ENCODE peak calls at places on chromosome 15, in eight cellular contexts. One of them, this sample, is unnamed.

GRCh38 chr15:81293728-81294500 is 30.0 kb downstream of the STARD5 start:
- DNase-seq in transverse colon: peak
- DNase-seq in stomach: peak
- DNase-seq in breast epithelium: no peak
- DNase-seq in upper lobe of left lung: no peak
- DNase-seq in Panc1: no peak
- DNase-seq in GM23338: no peak
- DNase-seq in GM12878: peak
- DNase-seq in this sample: peak

GRCh38 chr15:79724312-79724711 is 172.5 kb downstream of the MTHFS start:
- DNase-seq in upper lobe of left lung: no peak
- DNase-seq in breast epithelium: no peak
- DNase-seq in GM23338: no peak
- DNase-seq in GM12878: no peak
- DNase-seq in transverse colon: no peak
- DNase-seq in Panc1: no peak
- DNase-seq in stomach: no peak
- DNase-seq in this sample: no peak

GRCh38 chr15:93882133-93882532 is 349.2 kb upstream of the MCTP2 start:
- DNase-seq in Panc1: no peak
- DNase-seq in GM23338: no peak
- DNase-seq in GM12878: no peak
- DNase-seq in transverse colon: no peak
- DNase-seq in upper lobe of left lung: no peak
- DNase-seq in stomach: no peak
- DNase-seq in breast epithelium: no peak
- DNase-seq in this sample: no peak

GRCh38 chr15:37900286-37901221 is 33.9 kb upstream of the TMCO5A start:
- DNase-seq in GM23338: no peak
- DNase-seq in stomach: no peak
- DNase-seq in upper lobe of left lung: no peak
- DNase-seq in transverse colon: no peak
- DNase-seq in Panc1: no peak
- DNase-seq in GM12878: no peak
- DNase-seq in breast epithelium: no peak
- DNase-seq in this sample: no peak

GRCh38 chr15:89206908-89207331 is 14.5 kb downstream of the RLBP1 start:
- DNase-seq in GM23338: peak
- DNase-seq in transverse colon: peak
- DNase-seq in Panc1: peak
- DNase-seq in GM12878: no peak
- DNase-seq in upper lobe of left lung: peak
- DNase-seq in stomach: peak
- DNase-seq in breast epithelium: peak
- DNase-seq in this sample: peak

GRCh38 chr15:79208179-79208578 is 74.3 kb upstream of the ANKRD34C start:
- DNase-seq in breast epithelium: no peak
- DNase-seq in transverse colon: no peak
- DNase-seq in stomach: no peak
- DNase-seq in Panc1: no peak
- DNase-seq in GM23338: no peak
- DNase-seq in upper lobe of left lung: no peak
- DNase-seq in GM12878: no peak
- DNase-seq in this sample: no peak

GRCh38 chr15:89356634-89357298 is 22.1 kb upstream of the POLG start:
- DNase-seq in GM23338: peak
- DNase-seq in GM12878: no peak
- DNase-seq in transverse colon: no peak
- DNase-seq in upper lobe of left lung: no peak
- DNase-seq in stomach: no peak
- DNase-seq in breast epithelium: no peak
- DNase-seq in Panc1: no peak
- DNase-seq in this sample: no peak

GRCh38 chr15:58918239-58918638 is 15.2 kb downstream of the SLTM start:
- DNase-seq in transverse colon: no peak
- DNase-seq in Panc1: no peak
- DNase-seq in GM12878: no peak
- DNase-seq in stomach: no peak
- DNase-seq in breast epithelium: no peak
- DNase-seq in upper lobe of left lung: no peak
- DNase-seq in GM23338: no peak
- DNase-seq in this sample: no peak

GRCh38 chr15:72907733-72908132 is 124.2 kb upstream of the ADPGK start:
- DNase-seq in Panc1: no peak
- DNase-seq in transverse colon: no peak
- DNase-seq in stomach: no peak
- DNase-seq in GM23338: no peak
- DNase-seq in upper lobe of left lung: no peak
- DNase-seq in breast epithelium: no peak
- DNase-seq in GM12878: no peak
- DNase-seq in this sample: no peak

GRCh38 chr15:40424483-40425115 is 16.2 kb upstream of the BAHD1 start:
- DNase-seq in GM12878: no peak
- DNase-seq in transverse colon: no peak
- DNase-seq in upper lobe of left lung: no peak
- DNase-seq in stomach: no peak
- DNase-seq in breast epithelium: no peak
- DNase-seq in Panc1: no peak
- DNase-seq in GM23338: no peak
- DNase-seq in this sample: no peak

GRCh38 chr15:48657891-48658591 is 12.5 kb upstream of the FBN1 start:
- DNase-seq in upper lobe of left lung: no peak
- DNase-seq in GM12878: no peak
- DNase-seq in transverse colon: no peak
- DNase-seq in Panc1: no peak
- DNase-seq in stomach: no peak
- DNase-seq in breast epithelium: no peak
- DNase-seq in GM23338: no peak
- DNase-seq in this sample: no peak

GRCh38 chr15:47184405-47185221 is 532.7 kb upstream of the SEMA6D start:
- DNase-seq in stomach: no peak
- DNase-seq in Panc1: no peak
- DNase-seq in transverse colon: no peak
- DNase-seq in breast epithelium: no peak
- DNase-seq in GM12878: no peak
- DNase-seq in upper lobe of left lung: peak
- DNase-seq in GM23338: peak
- DNase-seq in this sample: no peak

GRCh38 chr15:32853667-32854066 is 135.9 kb downstream of the GREM1 start:
- DNase-seq in breast epithelium: no peak
- DNase-seq in GM12878: no peak
- DNase-seq in GM23338: peak
- DNase-seq in stomach: no peak
- DNase-seq in transverse colon: no peak
- DNase-seq in Panc1: no peak
- DNase-seq in upper lobe of left lung: no peak
- DNase-seq in this sample: no peak

GRCh38 chr15:100030586-100031249 is 297.5 kb upstream of the LYSMD4 start:
- DNase-seq in transverse colon: no peak
- DNase-seq in Panc1: no peak
- DNase-seq in breast epithelium: no peak
- DNase-seq in GM23338: no peak
- DNase-seq in GM12878: no peak
- DNase-seq in stomach: no peak
- DNase-seq in upper lobe of left lung: no peak
- DNase-seq in this sample: no peak

GRCh38 chr15:73927003-73927475 is 777 bp downstream of the LOXL1 start:
- DNase-seq in GM12878: no peak
- DNase-seq in stomach: peak
- DNase-seq in upper lobe of left lung: peak
- DNase-seq in GM23338: peak
- DNase-seq in Panc1: no peak
- DNase-seq in transverse colon: peak
- DNase-seq in breast epithelium: no peak
- DNase-seq in this sample: peak

GRCh38 chr15:99454107-99454809 is 111.5 kb upstream of the MEF2A start:
- DNase-seq in stomach: peak
- DNase-seq in upper lobe of left lung: no peak
- DNase-seq in GM23338: no peak
- DNase-seq in breast epithelium: peak
- DNase-seq in GM12878: no peak
- DNase-seq in Panc1: no peak
- DNase-seq in transverse colon: no peak
- DNase-seq in this sample: no peak

GRCh38 chr15:89958107-89958805 is 42.9 kb upstream of the ZNF710 start:
- DNase-seq in GM12878: no peak
- DNase-seq in GM23338: no peak
- DNase-seq in upper lobe of left lung: peak
- DNase-seq in Panc1: no peak
- DNase-seq in breast epithelium: peak
- DNase-seq in stomach: peak
- DNase-seq in transverse colon: peak
- DNase-seq in this sample: no peak

GRCh38 chr15:100751585-100751984 is 128.0 kb upstream of the ALDH1A3 start:
- DNase-seq in upper lobe of left lung: no peak
- DNase-seq in GM12878: no peak
- DNase-seq in transverse colon: no peak
- DNase-seq in stomach: no peak
- DNase-seq in Panc1: no peak
- DNase-seq in breast epithelium: no peak
- DNase-seq in GM23338: no peak
- DNase-seq in this sample: no peak

GRCh38 chr15:71294636-71295241 is 179.5 kb downstream of the THSD4 start:
- DNase-seq in GM23338: no peak
- DNase-seq in transverse colon: peak
- DNase-seq in breast epithelium: no peak
- DNase-seq in GM12878: no peak
- DNase-seq in Panc1: no peak
- DNase-seq in upper lobe of left lung: no peak
- DNase-seq in stomach: no peak
- DNase-seq in this sample: no peak

GRCh38 chr15:73986776-73987056 is 5.4 kb downstream of the STOML1 start:
- DNase-seq in stomach: no peak
- DNase-seq in GM12878: no peak
- DNase-seq in transverse colon: no peak
- DNase-seq in upper lobe of left lung: no peak
- DNase-seq in GM23338: no peak
- DNase-seq in Panc1: no peak
- DNase-seq in breast epithelium: no peak
- DNase-seq in this sample: no peak

GRCh38 chr15:87844031-87844430 is 412.5 kb downstream of the NTRK3 start:
- DNase-seq in upper lobe of left lung: no peak
- DNase-seq in GM23338: no peak
- DNase-seq in Panc1: no peak
- DNase-seq in GM12878: no peak
- DNase-seq in breast epithelium: no peak
- DNase-seq in stomach: no peak
- DNase-seq in transverse colon: no peak
- DNase-seq in this sample: no peak

DNA sequence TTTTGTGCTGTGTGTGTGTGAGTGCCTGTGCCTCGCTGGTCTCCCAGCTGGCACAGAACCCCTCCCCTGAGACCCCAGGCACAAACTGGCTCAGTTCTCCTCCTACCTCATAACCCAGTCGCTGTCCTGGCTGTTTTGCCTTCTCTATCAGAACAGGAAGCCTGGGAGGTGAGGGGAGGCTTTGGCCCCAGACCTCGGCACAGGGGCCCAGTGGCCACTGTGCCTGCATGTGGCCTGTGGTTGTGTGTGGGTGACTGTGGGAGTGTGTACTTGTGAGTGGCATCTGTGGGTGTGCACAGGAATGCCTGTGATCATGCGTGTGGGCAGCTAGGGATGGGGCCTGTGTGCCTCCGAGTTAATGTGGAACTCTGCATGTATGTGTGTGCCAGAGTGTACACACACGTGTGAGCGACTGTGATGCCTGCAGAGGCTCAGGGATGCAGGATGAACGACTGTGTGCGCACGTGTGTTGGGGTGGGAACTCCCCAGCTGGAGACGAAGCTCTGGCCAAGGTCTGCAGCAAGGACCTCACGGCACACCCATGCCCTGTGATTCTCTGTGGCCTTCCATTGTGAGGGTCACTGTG is 32.3 kb downstream of the PSTPIP1 start:
- DNase-seq in breast epithelium: no peak
- DNase-seq in Panc1: no peak
- DNase-seq in GM12878: no peak
- DNase-seq in transverse colon: no peak
- DNase-seq in GM23338: no peak
- DNase-seq in stomach: no peak
- DNase-seq in upper lobe of left lung: no peak
- DNase-seq in this sample: no peak
- TF ChIP-seq POLR2AphosphoS5 in breast epithelium: no peak
- TF ChIP-seq POLR2AphosphoS5 in Panc1: no peak
- TF ChIP-seq POLR2AphosphoS5 in GM12878: no peak
- TF ChIP-seq POLR2AphosphoS5 in transverse colon: no peak
- TF ChIP-seq POLR2AphosphoS5 in GM23338: no peak
- TF ChIP-seq POLR2AphosphoS5 in stomach: no peak
- TF ChIP-seq POLR2AphosphoS5 in upper lobe of left lung: no peak
- TF ChIP-seq POLR2AphosphoS5 in this sample: no peak

GRCh38 chr15:70111203-70112017 is 13.7 kb upstream of the TLE3 start:
- DNase-seq in breast epithelium: peak
- DNase-seq in GM23338: peak
- DNase-seq in stomach: peak
- DNase-seq in upper lobe of left lung: no peak
- DNase-seq in Panc1: no peak
- DNase-seq in GM12878: no peak
- DNase-seq in transverse colon: peak
- DNase-seq in this sample: no peak
- TF ChIP-seq POLR2AphosphoS5 in breast epithelium: no peak
- TF ChIP-seq POLR2AphosphoS5 in GM23338: no peak
- TF ChIP-seq POLR2AphosphoS5 in stomach: peak
- TF ChIP-seq POLR2AphosphoS5 in upper lobe of left lung: no peak
- TF ChIP-seq POLR2AphosphoS5 in Panc1: no peak
- TF ChIP-seq POLR2AphosphoS5 in GM12878: no peak
- TF ChIP-seq POLR2AphosphoS5 in transverse colon: peak
- TF ChIP-seq POLR2AphosphoS5 in this sample: no peak

DNA sequence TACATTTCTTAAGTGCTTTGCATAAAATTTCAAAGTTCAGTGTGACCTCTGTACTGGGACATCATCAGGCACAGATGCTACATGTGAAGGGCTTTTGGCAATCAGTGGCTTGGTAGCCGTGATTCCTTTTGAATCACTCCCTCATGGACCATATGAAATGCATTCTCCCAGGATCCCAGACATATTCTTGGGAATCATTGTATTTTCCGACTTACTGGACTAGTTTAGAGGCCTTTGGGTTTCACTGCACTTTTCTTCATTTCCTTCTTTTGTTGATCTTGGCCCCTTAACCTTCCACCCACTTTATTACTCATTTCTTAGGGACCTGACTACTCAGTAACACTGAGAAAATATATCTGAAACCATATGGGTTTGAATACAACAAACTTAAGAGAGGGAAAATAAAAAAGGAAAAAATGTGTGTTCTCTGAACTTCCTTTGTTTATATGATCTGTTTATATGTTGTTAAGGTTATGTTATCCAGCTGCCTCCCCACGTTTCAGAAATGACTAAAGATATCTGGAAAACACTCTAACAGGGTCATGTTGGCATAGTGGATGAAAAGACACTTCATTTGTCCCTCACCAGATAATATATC is 35.1 kb downstream of the HMG20A start:
- DNase-seq in stomach: no peak
- DNase-seq in Panc1: no peak
- DNase-seq in upper lobe of left lung: no peak
- DNase-seq in breast epithelium: no peak
- DNase-seq in transverse colon: no peak
- DNase-seq in GM12878: no peak
- DNase-seq in GM23338: no peak
- DNase-seq in this sample: no peak
- TF ChIP-seq POLR2AphosphoS5 in stomach: no peak
- TF ChIP-seq POLR2AphosphoS5 in Panc1: no peak
- TF ChIP-seq POLR2AphosphoS5 in upper lobe of left lung: peak
- TF ChIP-seq POLR2AphosphoS5 in breast epithelium: no peak
- TF ChIP-seq POLR2AphosphoS5 in transverse colon: no peak
- TF ChIP-seq POLR2AphosphoS5 in GM12878: no peak
- TF ChIP-seq POLR2AphosphoS5 in GM23338: no peak
- TF ChIP-seq POLR2AphosphoS5 in this sample: no peak

GRCh38 chr15:91022075-91022831 is at the start of gene VPS33B:
- DNase-seq in transverse colon: peak
- DNase-seq in upper lobe of left lung: peak
- DNase-seq in GM23338: peak
- DNase-seq in GM12878: peak
- DNase-seq in stomach: peak
- DNase-seq in breast epithelium: peak
- DNase-seq in Panc1: peak
- DNase-seq in this sample: peak
- TF ChIP-seq POLR2AphosphoS5 in transverse colon: peak
- TF ChIP-seq POLR2AphosphoS5 in upper lobe of left lung: peak
- TF ChIP-seq POLR2AphosphoS5 in GM23338: peak
- TF ChIP-seq POLR2AphosphoS5 in GM12878: peak
- TF ChIP-seq POLR2AphosphoS5 in stomach: peak
- TF ChIP-seq POLR2AphosphoS5 in breast epithelium: peak
- TF ChIP-seq POLR2AphosphoS5 in Panc1: peak
- TF ChIP-seq POLR2AphosphoS5 in this sample: peak

This sample was measured in GM12891.